ENCODE peak calls at places on chromosome 13, in six cellular contexts. X is left lung, V is foreskin keratinocyte, Q is spleen, B is uterus, S is neuronal stem cell. Z is an unnamed sample. For H3K4me1 and H3K27me3, the result is how much of the 10 kb centered on the place peaks cover.

GRCh38 chr13:27201661-27202060 is 30.1 kb upstream of the USP12 start:
- DNase-seq in X (no peak), V (no peak), Q (no peak), B (no peak), S (no peak), Z (no peak)

GRCh38 chr13:80339841-80340642 is 884 bp downstream of the SPRY2 start:
- DNase-seq in X (peak), V (no peak), Q (peak), B (peak), S (peak), Z (peak)

GRCh38 chr13:23794267-23795161 is 94.7 kb downstream of the MIPEP start:
- DNase-seq in X (no peak), V (peak), Q (no peak), B (no peak), S (no peak), Z (no peak)

GRCh38 chr13:29484236-29484635 is 111.3 kb downstream of the SLC7A1 start:
- DNase-seq in X (no peak), V (no peak), Q (peak), B (no peak), S (no peak), Z (no peak)

GRCh38 chr13:98471895-98472294 is 105.0 kb downstream of the STK24 start:
- DNase-seq in X (peak), V (no peak), Q (no peak), B (no peak), S (no peak), Z (no peak)

GRCh38 chr13:96003304-96003703 is 49.9 kb downstream of the UGGT2 start:
- DNase-seq in X (no peak), V (no peak), Q (no peak), B (no peak), S (no peak), Z (no peak)

GRCh38 chr13:60707878-60708277 is 310.9 kb downstream of the TDRD3 start:
- DNase-seq in X (no peak), V (no peak), Q (no peak), B (no peak), S (no peak), Z (no peak)

GRCh38 chr13:24038405-24038804 is 122.1 kb upstream of the SPATA13 start:
- DNase-seq in X (no peak), V (no peak), Q (no peak), B (no peak), S (no peak), Z (no peak)

GRCh38 chr13:41995946-41996345 is 35.0 kb upstream of the VWA8 start:
- DNase-seq in X (no peak), V (no peak), Q (no peak), B (no peak), S (no peak), Z (peak)

GRCh38 chr13:70090036-70090723 is 17.4 kb upstream of the ATXN8OS start:
- DNase-seq in X (no peak), V (no peak), Q (no peak), B (no peak), S (no peak), Z (no peak)

GRCh38 chr13:48158290-48158689 is 63.4 kb upstream of the MED4 start:
- DNase-seq in X (no peak), V (no peak), Q (no peak), B (no peak), S (no peak), Z (no peak)

GRCh38 chr13:94711561-94712286 is 621 bp downstream of the SOX21 start:
- DNase-seq in X (peak), V (no peak), Q (peak), B (no peak), S (no peak), Z (peak)

GRCh38 chr13:25948910-25949309 is 102.9 kb downstream of the SHISA2 start:
- DNase-seq in X (no peak), V (peak), Q (no peak), B (no peak), S (no peak), Z (no peak)

GRCh38 chr13:99280166-99280565 is 22.0 kb upstream of the GPR18 start:
- DNase-seq in X (no peak), V (no peak), Q (no peak), B (no peak), S (no peak), Z (no peak)

GRCh38 chr13:59677966-59678814 is 485.5 kb downstream of the DIAPH3 start:
- DNase-seq in X (no peak), V (peak), Q (no peak), B (no peak), S (peak), Z (no peak)

GRCh38 chr13:75656590-75656989 is 20.5 kb downstream of the LMO7 start:
- DNase-seq in X (no peak), V (no peak), Q (no peak), B (no peak), S (no peak), Z (no peak)

GRCh38 chr13:99307648-99308339 is 595 bp upstream of the GPR183 start:
- DNase-seq in X (no peak), V (peak), Q (no peak), B (no peak), S (no peak), Z (no peak)

GRCh38 chr13:38752726-38753125 is 65.8 kb downstream of the FREM2 start:
- DNase-seq in X (no peak), V (no peak), Q (no peak), B (no peak), S (no peak), Z (no peak)

GRCh38 chr13:40388617-40389016 is 277.8 kb downstream of the FOXO1 start:
- DNase-seq in X (no peak), V (no peak), Q (peak), B (no peak), S (no peak), Z (no peak)

GRCh38 chr13:101875717-101876393 is 423.4 kb downstream of the ITGBL1 start:
- DNase-seq in X (no peak), V (peak), Q (no peak), B (no peak), S (no peak), Z (no peak)

GRCh38 chr13:31209819-31210209 is 10.0 kb downstream of the B3GLCT start:
- DNase-seq in X (no peak), V (no peak), Q (no peak), B (no peak), S (no peak), Z (no peak)

GRCh38 chr13:45512148-45512498 is 47.4 kb downstream of the COG3 start:
- DNase-seq in X (no peak), V (peak), Q (no peak), B (no peak), S (no peak), Z (no peak)
- H3K4me1 ChIP-seq in X (under half), V (under half), Q (under half), B (under half), S (under half), Z (under half)

DNA sequence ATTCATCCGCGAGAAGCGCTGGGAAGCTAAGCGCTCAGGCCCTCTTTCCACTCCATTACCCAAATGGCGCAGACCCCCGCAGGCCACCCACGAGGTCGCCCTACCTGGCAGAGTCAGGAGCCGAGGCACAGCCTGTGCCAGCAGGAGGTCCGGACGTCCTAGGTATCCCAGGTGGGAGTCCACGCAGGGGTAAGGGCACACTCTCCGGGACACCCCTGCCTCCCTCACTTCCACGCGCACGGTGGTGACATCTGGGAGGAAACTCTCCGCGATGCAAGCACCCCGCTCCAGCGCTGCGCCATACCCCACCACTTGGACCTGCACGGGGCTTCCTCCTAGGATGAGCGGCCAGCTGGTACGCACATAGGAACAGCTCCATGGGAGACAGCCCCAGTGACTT is 95.1 kb upstream of the ARHGEF7 start:
- DNase-seq in X (peak), V (no peak), Q (no peak), B (no peak), S (no peak), Z (no peak)
- H3K27me3 ChIP-seq in X (under half), V (under half), Q (under half), B (under half), S (under half), Z (under half)

GRCh38 chr13:110552767-110553166 is 8.8 kb downstream of the RAB20 start:
- DNase-seq in X (no peak), V (no peak), Q (no peak), B (no peak), S (no peak), Z (no peak)

GRCh38 chr13:110546933-110547332 is 14.6 kb downstream of the RAB20 start:
- DNase-seq in X (peak), V (peak), Q (peak), B (no peak), S (no peak), Z (peak)

GRCh38 chr13:110551284-110551683 is 10.2 kb downstream of the RAB20 start:
- DNase-seq in X (no peak), V (no peak), Q (peak), B (no peak), S (no peak), Z (no peak)

GRCh38 chr13:110548891-110549794 is 12.4 kb downstream of the RAB20 start:
- DNase-seq in X (no peak), V (no peak), Q (peak), B (no peak), S (no peak), Z (no peak)

DNA sequence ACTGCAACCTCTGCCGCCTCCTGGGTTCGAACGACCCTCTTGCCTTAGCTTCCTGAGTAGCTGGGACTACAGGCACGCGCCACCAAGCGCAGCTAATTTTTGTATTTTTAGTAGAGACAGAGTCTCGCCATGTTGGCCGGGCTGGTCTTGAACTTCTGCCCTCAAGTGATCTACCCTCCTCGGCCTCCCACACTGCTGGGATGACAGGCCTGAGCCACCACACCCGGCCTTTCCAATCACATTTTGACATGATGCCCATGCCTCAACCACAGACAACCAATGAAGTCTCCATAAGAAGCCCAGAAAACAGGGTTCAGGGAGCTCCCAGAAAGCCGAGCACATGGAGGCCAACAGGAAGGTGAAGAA is 11.7 kb downstream of the RAB20 start:
- DNase-seq in X (no peak), V (no peak), Q (peak), B (no peak), S (no peak), Z (no peak)
- H3K4me1 ChIP-seq in X (under half), V (under half), Q (under half), B (under half), S (under half), Z (under half)

DNA sequence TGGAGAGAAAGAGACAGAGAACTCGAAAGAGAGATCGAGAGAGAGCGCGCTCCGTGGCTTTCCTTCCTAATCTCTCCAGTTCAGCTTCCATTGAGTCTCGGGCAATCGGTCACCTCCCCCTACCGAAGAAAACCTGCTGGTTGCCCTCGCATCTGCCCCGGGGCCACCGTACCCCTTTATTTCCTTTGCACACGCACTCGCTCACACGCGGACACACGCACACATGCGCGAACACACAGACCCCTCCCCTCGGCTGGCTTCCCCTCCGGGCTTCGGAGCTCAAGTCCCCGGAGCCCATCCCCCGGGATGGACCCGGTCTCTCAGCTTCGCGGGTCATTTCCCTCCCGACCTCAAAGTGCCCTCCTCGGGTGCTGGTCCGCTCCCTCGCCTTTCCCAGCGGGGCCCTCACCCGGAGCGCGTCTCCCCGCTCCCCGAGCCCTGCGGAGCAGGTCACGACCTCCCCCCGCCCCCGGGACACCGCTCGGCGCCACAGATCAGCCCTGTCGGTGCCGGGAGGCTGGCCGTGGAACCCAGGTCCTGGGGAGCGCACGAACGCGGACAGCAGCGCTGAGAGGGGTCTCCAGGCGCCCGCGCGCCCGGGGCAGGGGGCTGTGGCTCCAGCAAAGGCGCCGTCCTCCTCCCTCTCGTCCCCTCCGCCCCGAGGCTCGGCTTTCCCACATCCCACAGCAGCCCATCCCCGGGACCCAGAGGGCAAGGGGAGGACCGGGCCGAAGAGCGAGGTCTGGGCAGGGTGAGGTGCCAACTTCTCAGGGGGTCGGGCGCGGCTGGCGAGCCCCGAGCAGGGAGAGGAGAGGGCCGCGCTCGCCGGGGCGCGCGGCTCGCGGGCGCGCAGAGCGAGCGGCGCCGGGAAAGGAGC is 1.8 kb downstream of the DACH1 start:
- DNase-seq in X (peak), V (no peak), Q (peak), B (peak), S (no peak), Z (peak)
- H3K27me3 ChIP-seq in X (under half), V (half or more), Q (under half), B (under half), S (under half), Z (under half)

GRCh38 chr13:37187110-37187509 is 81.6 kb upstream of the CSNK1A1L start:
- DNase-seq in X (no peak), V (no peak), Q (no peak), B (no peak), S (no peak), Z (no peak)
- H3K4me1 ChIP-seq in X (under half), V (under half), Q (under half), B (under half), S (under half), Z (under half)

GRCh38 chr13:106688940-106689339 is 121.0 kb upstream of the ARGLU1 start:
- DNase-seq in X (no peak), V (no peak), Q (no peak), B (no peak), S (no peak), Z (no peak)
- H3K27me3 ChIP-seq in X (under half), V (under half), Q (under half), B (under half), S (under half), Z (under half)